ENCODE peak calls at places on chromosomes 11 and 22, in four cellular contexts. N is IMR-90, C is K562, U is ovary. Z is an unnamed sample.

GRCh38 chr11:16295592-16295991 is 60.8 kb downstream of the SOX6 start:
- DNase-seq in N (no peak), C (no peak), U (no peak), Z (no peak)

GRCh38 chr11:76592025-76592914 is 78.3 kb downstream of the LRRC32 start:
- DNase-seq in N (no peak), C (no peak), U (no peak), Z (no peak)

GRCh38 chr11:28842716-28843115 is 734.5 kb downstream of the METTL15 start:
- DNase-seq in N (peak), C (no peak), U (no peak), Z (no peak)

GRCh38 chr11:18264035-18264434 is 2.0 kb upstream of the SAA1 start:
- DNase-seq in N (no peak), C (no peak), U (no peak), Z (no peak)

GRCh38 chr11:2142762-2143202 is 3.6 kb upstream of the IGF2 start:
- DNase-seq in N (peak), C (no peak), U (no peak), Z (no peak)

GRCh38 chr11:44604171-44604581 is 38.7 kb downstream of the CD82 start:
- DNase-seq in N (peak), C (no peak), U (no peak), Z (no peak)

GRCh38 chr11:83033972-83034672 is 37.6 kb downstream of the RAB30 start:
- DNase-seq in N (peak), C (no peak), U (peak), Z (peak)

GRCh38 chr11:68412593-68413475 is 47.7 kb upstream of the PPP6R3 start:
- DNase-seq in N (peak), C (no peak), U (no peak), Z (no peak)

GRCh38 chr11:109432105-109432504 is 10.1 kb downstream of the C11orf87 start:
- DNase-seq in N (peak), C (no peak), U (no peak), Z (no peak)

DNA sequence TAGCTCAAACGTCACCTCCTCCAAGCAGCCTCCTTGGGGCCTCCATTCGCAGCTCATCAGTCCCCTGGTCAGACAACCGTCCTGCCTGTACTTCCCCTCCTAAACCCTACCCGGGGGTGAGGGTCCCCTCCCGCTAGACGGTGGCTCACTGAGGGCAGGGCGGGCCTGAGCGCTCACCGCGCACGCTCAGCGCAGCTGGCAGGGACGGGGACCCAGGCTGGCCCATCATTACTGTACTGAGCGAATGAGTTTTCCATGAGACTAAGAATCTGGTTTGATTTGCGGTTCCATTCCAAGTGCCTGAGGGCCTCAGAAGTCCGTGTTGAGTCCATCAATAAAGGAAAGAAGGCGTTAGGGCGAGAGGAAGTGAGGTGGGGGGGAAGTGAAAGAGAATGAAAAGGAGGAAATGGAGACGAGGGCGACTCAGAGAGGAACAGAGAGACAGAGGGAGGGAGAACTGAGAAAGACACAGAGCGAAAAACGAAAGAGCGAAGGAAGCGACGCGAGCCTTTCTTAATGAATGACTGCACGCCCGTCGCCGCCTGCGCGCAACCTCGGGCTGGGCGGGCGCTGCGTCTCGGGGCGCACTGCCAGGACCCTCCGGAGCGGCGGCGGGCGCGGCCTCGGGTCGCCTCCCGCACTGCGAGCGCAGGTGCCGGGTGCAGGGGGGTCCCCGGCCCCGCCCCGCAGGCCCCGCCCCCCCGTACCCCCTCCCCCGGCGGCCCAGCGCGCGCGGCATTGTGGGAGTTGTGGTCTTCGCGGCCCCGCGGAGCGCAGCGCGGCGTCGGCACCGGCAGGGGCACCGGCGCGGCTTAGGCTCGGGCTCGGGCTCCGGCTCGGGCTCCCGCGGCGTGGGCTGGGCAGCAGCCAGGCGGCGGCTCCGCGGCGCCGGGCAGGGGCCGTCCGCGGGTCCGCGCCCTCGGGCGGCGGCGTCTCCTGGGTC is at the start of gene ASPHD2:
- DNase-seq in N (peak), C (peak), U (peak), Z (peak)
- TF ChIP-seq POLR2A in N (no peak), C (no peak), U (no peak), Z (no peak)

DNA sequence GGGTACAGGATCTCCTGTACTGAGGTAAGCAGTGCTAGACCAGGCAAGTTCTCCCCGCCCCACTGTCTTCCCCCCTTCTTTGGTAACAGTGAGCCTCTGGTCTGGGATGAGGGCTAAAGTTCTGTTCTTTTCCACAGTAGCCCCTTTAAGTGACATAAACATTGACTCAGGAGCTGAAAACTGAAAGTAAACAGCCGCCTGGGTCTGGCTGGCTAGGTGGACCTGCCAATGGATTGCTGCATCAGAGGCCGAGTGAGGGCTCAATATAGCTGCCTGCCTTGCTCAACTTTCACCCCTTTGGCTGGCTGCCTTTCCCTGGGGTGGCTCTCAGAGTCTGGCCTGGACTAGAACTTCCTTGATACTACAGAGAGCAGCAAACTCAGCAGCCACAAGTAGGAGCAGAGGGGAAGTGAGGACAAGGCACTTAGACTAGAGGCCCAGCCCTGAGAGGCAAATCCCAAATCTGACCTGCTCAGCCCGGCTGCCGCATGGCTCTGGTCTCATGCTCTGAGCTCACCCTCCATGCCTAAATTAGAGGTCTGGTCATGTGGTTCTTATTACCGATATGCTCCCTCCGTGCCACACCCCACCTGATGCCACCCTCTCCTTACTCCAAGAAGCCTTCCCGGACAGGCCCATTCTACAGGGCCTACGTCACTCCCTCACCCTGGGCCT is 9.6 kb upstream of the UCP3 start:
- DNase-seq in N (peak), C (no peak), U (peak), Z (peak)
- TF ChIP-seq POLR2A in N (no peak), C (no peak), U (no peak), Z (no peak)

DNA sequence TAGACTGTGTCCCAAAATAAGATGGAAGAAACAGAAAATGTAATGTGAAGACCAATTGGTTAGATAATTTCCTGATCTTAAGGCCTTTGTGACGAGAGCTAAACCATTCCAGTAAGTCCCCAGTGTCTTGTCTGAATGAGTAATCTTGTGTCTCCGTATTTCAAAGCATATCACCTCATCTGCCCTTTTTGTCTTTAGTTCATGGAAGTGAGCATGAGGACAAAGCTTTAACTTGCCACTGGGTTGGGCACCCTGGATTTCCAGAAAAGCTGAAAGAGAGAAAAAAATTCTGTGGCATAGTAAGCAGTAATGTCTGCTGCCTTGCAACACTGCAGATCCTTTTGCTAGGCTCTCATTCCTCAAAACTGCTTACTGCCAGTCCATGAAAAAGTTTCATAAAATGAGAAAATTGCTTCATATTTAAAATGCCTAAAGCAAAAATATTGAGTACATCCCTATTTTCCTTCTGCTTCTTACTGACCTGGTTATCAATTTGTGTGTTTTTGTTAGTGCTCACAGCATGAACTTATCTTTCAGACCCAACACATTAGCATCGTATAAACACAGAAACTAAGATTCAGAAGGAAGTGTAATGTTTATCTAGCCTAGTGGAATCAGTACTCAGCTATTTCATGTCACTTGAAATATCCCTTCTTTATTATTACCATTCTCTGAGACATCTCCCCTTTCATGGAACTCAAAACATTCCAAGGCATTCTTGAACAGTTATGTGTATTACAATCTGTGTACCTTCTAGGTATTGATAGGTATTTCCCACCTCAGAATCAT is 5.3 kb downstream of the CASP12 start:
- DNase-seq in N (peak), C (no peak), U (no peak), Z (no peak)
- TF ChIP-seq POLR2A in N (no peak), C (no peak), U (no peak), Z (no peak)

DNA sequence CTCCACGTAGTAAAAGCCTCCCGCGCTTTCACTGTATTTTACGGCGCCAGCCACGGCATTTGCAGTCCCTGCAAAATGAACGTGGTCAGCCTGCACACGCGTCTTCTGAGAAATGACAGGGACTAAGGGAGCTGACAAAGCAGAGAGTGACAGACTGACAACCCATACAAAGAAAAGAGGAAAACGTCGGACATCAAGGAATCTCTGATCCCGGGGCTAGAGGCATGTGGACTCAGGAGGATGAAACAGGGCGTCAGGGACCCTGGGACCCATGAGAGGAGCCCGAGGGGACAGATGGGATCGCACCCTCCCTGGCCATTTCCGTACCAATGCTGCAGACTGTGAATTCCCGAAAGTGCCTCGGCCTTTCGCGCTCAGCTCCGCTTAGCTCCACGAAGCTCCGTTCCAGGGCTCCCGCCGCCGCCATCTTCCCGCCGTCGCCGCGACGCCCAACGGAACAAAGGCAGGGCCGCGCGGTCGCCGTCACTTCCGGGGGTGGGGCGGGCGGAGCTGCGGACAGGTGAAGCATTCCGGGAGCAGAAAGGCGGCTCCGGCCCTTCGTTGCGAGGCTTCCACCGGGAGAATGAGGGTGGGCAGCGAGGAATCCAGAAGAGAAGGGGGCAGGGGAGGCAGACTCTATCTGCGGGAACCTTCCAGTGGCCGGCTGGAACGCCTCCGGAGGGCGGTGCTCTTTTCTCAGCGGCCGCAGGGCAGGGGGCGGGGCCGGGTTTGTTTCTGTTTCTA is at the start of gene NUP160:
- DNase-seq in N (peak), C (peak), U (peak), Z (peak)
- TF ChIP-seq POLR2A in N (peak), C (peak), U (peak), Z (peak)

GRCh38 chr11:112881461-112881860 is 79.8 kb upstream of the NCAM1 start:
- DNase-seq in N (no peak), C (peak), U (peak), Z (no peak)
- TF ChIP-seq POLR2A in N (no peak), C (no peak), U (no peak), Z (no peak)

GRCh38 chr11:120030411-120030810 is 107.5 kb downstream of the TRIM29 start:
- DNase-seq in N (no peak), C (no peak), U (no peak), Z (no peak)

GRCh38 chr11:120025606-120026335 is 112.1 kb downstream of the TRIM29 start:
- DNase-seq in N (no peak), C (no peak), U (no peak), Z (no peak)

GRCh38 chr11:120029321-120029720 is 108.6 kb downstream of the TRIM29 start:
- DNase-seq in N (no peak), C (no peak), U (no peak), Z (no peak)

GRCh38 chr11:120027546-120028180 is 110.2 kb downstream of the TRIM29 start:
- DNase-seq in N (no peak), C (no peak), U (no peak), Z (no peak)

DNA sequence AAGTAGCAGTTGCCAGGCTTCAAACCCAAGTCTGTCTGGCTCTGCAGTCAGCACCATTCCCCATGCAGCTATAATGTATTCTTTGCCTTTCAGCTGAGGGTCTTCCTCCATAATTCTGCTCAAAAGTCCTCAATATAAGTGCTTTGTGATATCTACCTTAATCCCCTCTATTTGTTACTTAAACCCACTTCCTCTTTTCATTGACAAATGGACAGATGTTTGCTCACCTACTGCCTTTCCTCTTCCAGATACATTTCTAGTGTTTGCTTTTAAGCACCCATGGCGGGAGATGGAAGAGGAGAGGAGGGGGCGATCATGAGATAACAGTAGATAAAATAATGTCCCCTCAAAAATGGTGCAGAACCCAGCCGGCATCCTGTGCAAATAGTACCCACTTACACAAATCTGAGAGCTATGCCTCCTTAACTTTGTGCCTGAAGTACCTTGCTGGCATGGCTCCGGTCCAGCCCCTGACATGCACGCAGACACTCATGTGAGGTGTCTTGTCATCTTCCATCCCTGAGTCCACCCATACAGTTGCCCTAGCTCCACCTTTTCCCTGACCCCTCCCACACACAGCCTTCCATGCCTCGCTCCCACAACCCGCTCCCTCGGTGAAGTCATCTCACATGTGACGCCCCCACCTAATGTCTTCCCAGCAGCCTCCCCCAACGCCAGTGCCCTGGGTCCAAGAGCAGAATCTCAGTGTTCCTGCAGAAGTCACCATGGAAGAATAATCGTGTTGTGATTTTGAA is 109.6 kb downstream of the TRIM29 start:
- DNase-seq in N (no peak), C (no peak), U (no peak), Z (no peak)
- TF ChIP-seq POLR2A in N (no peak), C (no peak), U (no peak), Z (no peak)

GRCh38 chr11:67268036-67268683 is 1.9 kb downstream of the GRK2 start:
- DNase-seq in N (no peak), C (no peak), U (no peak), Z (peak)

GRCh38 chr11:67266424-67267187 is at the start of gene GRK2:
- DNase-seq in N (peak), C (peak), U (peak), Z (peak)

GRCh38 chr11:67268684-67269268 is 2.5 kb downstream of the GRK2 start:
- DNase-seq in N (no peak), C (no peak), U (no peak), Z (no peak)

GRCh38 chr11:67265633-67266423 is 445 bp upstream of the GRK2 start:
- DNase-seq in N (peak), C (no peak), U (peak), Z (peak)

DNA sequence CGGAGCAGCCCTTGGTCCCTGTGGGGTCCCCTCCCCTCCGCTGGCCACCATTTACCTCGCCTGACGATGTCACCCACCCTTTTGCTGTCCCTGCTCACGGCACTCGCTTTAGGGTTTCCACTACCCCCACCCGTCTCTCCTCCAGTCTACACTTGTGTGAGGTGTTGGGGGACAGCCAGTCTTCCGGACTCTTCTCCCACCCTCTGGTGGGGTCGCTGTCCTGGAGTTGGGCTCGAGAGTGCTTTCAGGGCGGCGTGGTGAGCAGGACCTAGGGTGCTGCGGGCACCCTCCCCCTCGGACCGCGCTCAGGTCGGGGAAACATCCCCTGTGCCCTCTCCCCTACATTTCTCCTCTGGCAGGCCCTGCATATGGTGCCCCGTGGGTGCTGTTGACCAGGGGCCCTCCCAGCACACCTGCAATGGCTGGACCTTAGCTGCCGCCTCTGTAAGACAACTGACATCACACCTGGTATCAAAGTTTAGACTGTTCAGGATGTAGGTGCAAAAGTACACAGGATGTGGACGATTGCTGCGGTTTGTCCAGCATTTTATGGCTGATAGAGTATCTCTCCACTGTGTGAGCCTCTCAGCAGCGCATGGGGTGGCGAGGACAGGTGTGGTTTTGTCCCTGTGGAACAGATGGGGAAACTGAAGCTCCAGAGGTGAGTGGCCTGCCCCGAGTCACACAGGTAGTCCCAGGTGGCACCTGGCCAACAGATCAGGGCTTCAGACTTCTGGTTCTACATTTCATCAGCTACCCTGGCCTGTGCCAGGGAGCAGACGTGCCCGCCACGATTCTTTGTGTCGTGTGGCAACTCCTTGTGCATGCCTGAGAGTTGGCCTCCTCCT is 1.1 kb downstream of the GRK2 start:
- DNase-seq in N (no peak), C (no peak), U (peak), Z (peak)
- TF ChIP-seq POLR2A in N (no peak), C (no peak), U (no peak), Z (no peak)

DNA sequence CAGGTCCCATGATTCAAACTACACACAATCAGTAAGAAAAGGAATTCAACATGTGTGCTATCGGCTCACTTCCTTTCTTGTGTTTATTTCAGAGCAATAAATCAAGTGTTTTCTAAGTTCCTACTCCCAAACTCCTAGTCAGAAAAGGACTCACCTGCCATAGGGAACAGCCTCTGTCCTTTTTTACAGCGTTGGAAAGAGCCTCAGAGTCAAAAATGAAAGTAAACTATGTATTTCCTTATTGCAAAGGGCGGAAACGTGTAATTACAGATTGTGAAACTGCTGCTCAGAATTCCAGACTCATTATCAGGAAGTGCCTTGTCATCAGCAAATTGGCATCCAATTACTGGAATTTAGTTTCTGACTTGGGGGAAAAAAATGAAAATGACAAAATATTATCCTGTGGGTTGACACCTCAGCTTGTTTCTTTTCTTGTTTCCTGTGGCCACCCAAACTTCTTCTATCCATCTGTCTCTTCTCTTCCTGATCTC is at the start of gene CASP4:
- DNase-seq in N (peak), C (no peak), U (no peak), Z (peak)
- TF ChIP-seq POLR2A in N (peak), C (no peak), U (peak), Z (peak)

GRCh38 chr11:64855596-64856304 is 11.3 kb upstream of the CDC42BPG start:
- DNase-seq in N (no peak), C (no peak), U (no peak), Z (no peak)
- TF ChIP-seq POLR2A in N (no peak), C (no peak), U (no peak), Z (no peak)

Z was measured in erythroblast.